ENCODE peak calls at places on chromosomes 3 and 15, in eight cellular contexts. J is midbrain; F is CD8-positive, alpha-beta memory T cell; C is stimulated activated CD4-positive, alpha-beta T cell treated with anti-CD3 and anti-CD28 coated beads, Interleukin-1b, Interleukin-23, amount 100 ng/mL, for 1 hour; T is astrocyte of the cerebellum; H is mucosa of gallbladder; D is memory B cell; Y is RKO. G is an unnamed sample.

GRCh38 chr3:185779461-185779860 is 45.4 kb downstream of the IGF2BP2 start:
- DNase-seq in J (no peak), F (no peak), C (no peak), T (peak), H (no peak), D (no peak), Y (no peak), G (no peak)

GRCh38 chr15:28927043-28927442 is 41.3 kb downstream of the APBA2 start:
- DNase-seq in J (no peak), F (no peak), C (no peak), T (no peak), H (no peak), D (no peak), Y (no peak), G (no peak)

GRCh38 chr3:167684389-167684993 is 30.7 kb upstream of the WDR49 start:
- DNase-seq in J (peak), F (peak), C (peak), T (peak), H (peak), D (peak), Y (peak), G (peak)

GRCh38 chr3:64234571-64234970 is 9.3 kb upstream of the PRICKLE2 start:
- DNase-seq in J (no peak), F (no peak), C (no peak), T (no peak), H (no peak), D (no peak), Y (no peak), G (no peak)

GRCh38 chr3:66898155-66898554 is 100.0 kb upstream of the KBTBD8 start:
- DNase-seq in J (no peak), F (no peak), C (no peak), T (no peak), H (no peak), D (no peak), Y (no peak), G (no peak)

GRCh38 chr3:10729439-10729838 is 86.6 kb upstream of the SLC6A11 start:
- DNase-seq in J (no peak), F (no peak), C (no peak), T (no peak), H (no peak), D (no peak), Y (no peak), G (no peak)

GRCh38 chr15:69452702-69453513 is at the start of gene RPLP1:
- DNase-seq in J (peak), F (peak), C (peak), T (peak), H (peak), D (peak), Y (peak), G (peak)

GRCh38 chr3:123186695-123187094 is 15.0 kb upstream of the SEC22A start:
- DNase-seq in J (no peak), F (no peak), C (no peak), T (no peak), H (no peak), D (no peak), Y (peak), G (no peak)

GRCh38 chr15:98960555-98961050 is 47.0 kb downstream of the PGPEP1L start:
- DNase-seq in J (no peak), F (no peak), C (no peak), T (no peak), H (no peak), D (no peak), Y (no peak), G (no peak)

GRCh38 chr15:84736375-84736774 is 12.0 kb upstream of the ZNF592 start:
- DNase-seq in J (no peak), F (peak), C (no peak), T (no peak), H (no peak), D (no peak), Y (no peak), G (no peak)

GRCh38 chr3:105516972-105517371 is 150.3 kb downstream of the ALCAM start:
- DNase-seq in J (peak), F (no peak), C (no peak), T (no peak), H (no peak), D (no peak), Y (no peak), G (no peak)

GRCh38 chr3:165837058-165837525 is at the start of gene BCHE:
- DNase-seq in J (peak), F (no peak), C (no peak), T (peak), H (no peak), D (no peak), Y (no peak), G (no peak)

GRCh38 chr3:183554377-183554776 is 1.1 kb downstream of the KLHL6 start:
- DNase-seq in J (no peak), F (no peak), C (no peak), T (no peak), H (no peak), D (no peak), Y (no peak), G (no peak)

GRCh38 chr3:128006471-128007424 is 45.5 kb upstream of the SEC61A1 start:
- DNase-seq in J (no peak), F (no peak), C (no peak), T (no peak), H (no peak), D (no peak), Y (no peak), G (no peak)

GRCh38 chr15:61639491-61639890 is 410.4 kb upstream of the RORA start:
- DNase-seq in J (no peak), F (no peak), C (no peak), T (no peak), H (no peak), D (no peak), Y (no peak), G (no peak)

GRCh38 chr15:42490246-42490742 is 647 bp downstream of the ZNF106 start:
- DNase-seq in J (peak), F (no peak), C (no peak), T (no peak), H (no peak), D (no peak), Y (no peak), G (peak)

GRCh38 chr3:108131105-108131794 is 40.4 kb upstream of the CD47 start:
- DNase-seq in J (no peak), F (no peak), C (no peak), T (peak), H (no peak), D (no peak), Y (peak), G (peak)

GRCh38 chr3:111952086-111952485 is 26.7 kb upstream of the ABHD10 start:
- DNase-seq in J (no peak), F (no peak), C (no peak), T (no peak), H (no peak), D (no peak), Y (no peak), G (no peak)

GRCh38 chr15:74873756-74874424 is 725 bp upstream of the SCAMP2 start:
- DNase-seq in J (no peak), F (no peak), C (no peak), T (no peak), H (no peak), D (no peak), Y (no peak), G (no peak)

GRCh38 chr3:187777331-187778046 is 32.2 kb upstream of the BCL6 start:
- DNase-seq in J (peak), F (peak), C (no peak), T (no peak), H (peak), D (no peak), Y (no peak), G (no peak)

GRCh38 chr3:52440671-52441070 is 4.2 kb downstream of the SEMA3G start:
- DNase-seq in J (no peak), F (no peak), C (no peak), T (no peak), H (no peak), D (no peak), Y (no peak), G (no peak)

GRCh38 chr15:40754574-40754882 is 526 bp downstream of the RMDN3 start:
- DNase-seq in J (no peak), F (peak), C (no peak), T (no peak), H (no peak), D (peak), Y (peak), G (no peak)

GRCh38 chr3:42755681-42756578 is 17.1 kb downstream of the CCDC13 start:
- DNase-seq in J (peak), F (no peak), C (no peak), T (no peak), H (peak), D (no peak), Y (peak), G (no peak)

GRCh38 chr15:100694381-100695012 is 92.1 kb downstream of the ASB7 start:
- DNase-seq in J (no peak), F (no peak), C (no peak), T (no peak), H (no peak), D (no peak), Y (no peak), G (no peak)

GRCh38 chr15:55588070-55588817 is at the start of gene PYGO1:
- DNase-seq in J (peak), F (no peak), C (no peak), T (peak), H (peak), D (peak), Y (no peak), G (peak)

GRCh38 chr3:150722267-150722666 is 18.5 kb upstream of the ERICH6 start:
- DNase-seq in J (no peak), F (no peak), C (no peak), T (no peak), H (no peak), D (no peak), Y (no peak), G (no peak)

GRCh38 chr3:149375164-149375823 is 2.2 kb downstream of the TM4SF1 start:
- DNase-seq in J (no peak), F (no peak), C (no peak), T (no peak), H (no peak), D (no peak), Y (peak), G (no peak)

GRCh38 chr3:124620600-124621063 is 109.6 kb upstream of the UMPS start:
- DNase-seq in J (no peak), F (no peak), C (no peak), T (no peak), H (peak), D (no peak), Y (peak), G (no peak)

GRCh38 chr3:108486910-108487309 is 23.5 kb downstream of the MYH15 start:
- DNase-seq in J (peak), F (no peak), C (no peak), T (no peak), H (no peak), D (no peak), Y (peak), G (peak)

GRCh38 chr3:62922326-62922725 is 47.1 kb upstream of the CADPS start:
- DNase-seq in J (no peak), F (no peak), C (no peak), T (no peak), H (no peak), D (no peak), Y (no peak), G (no peak)

GRCh38 chr3:49119439-49119838 is 1.2 kb downstream of the USP19 start:
- DNase-seq in J (no peak), F (no peak), C (no peak), T (no peak), H (no peak), D (no peak), Y (no peak), G (no peak)

G was measured in RWPE1.